ENCODE peak calls at places on chromosomes 12 and 14, in five cellular contexts. H, U, K, N and Q are unnamed samples.
A peak's percentile ranks its signal among the peaks of the same experiment; 100 is the strongest.

GRCh38 chr12:70724444-70724843 is 87.2 kb upstream of the PTPRB start:
- DNase-seq in H (no peak), U (no peak), K (no peak), N (no peak), Q (no peak)

GRCh38 chr12:49635036-49635435 is 11.7 kb downstream of the PRPF40B start:
- DNase-seq in H (no peak), U (no peak), K (no peak), N (no peak), Q (no peak)

GRCh38 chr14:55191881-55192616 is 664 bp upstream of the DLGAP5 start:
- DNase-seq in H (no peak), U (no peak), K (no peak), N (no peak), Q (no peak)

GRCh38 chr12:116525418-116526001 is 33.7 kb upstream of the MAP1LC3B2 start:
- DNase-seq in H (peak; percentile 84), U (peak; percentile 80), K (no peak), N (peak; percentile 83), Q (peak; percentile 84)

GRCh38 chr14:96246535-96246839 is 9.5 kb upstream of the BDKRB1 start:
- DNase-seq in H (peak; percentile 93), U (no peak), K (no peak), N (peak; percentile 86), Q (no peak)

GRCh38 chr12:56991319-56991906 is 14.9 kb downstream of the ZBTB39 start:
- DNase-seq in H (no peak), U (no peak), K (no peak), N (no peak), Q (no peak)

GRCh38 chr12:108305520-108305919 is 33.6 kb downstream of the CMKLR1 start:
- DNase-seq in H (peak; percentile 63), U (peak; percentile 46), K (no peak), N (no peak), Q (peak; percentile 21)

GRCh38 chr12:69935651-69936100 is 110.6 kb downstream of the MYRFL start:
- DNase-seq in H (no peak), U (no peak), K (no peak), N (no peak), Q (no peak)

GRCh38 chr12:13192719-13193118 is 3.8 kb upstream of the EMP1 start:
- DNase-seq in H (no peak), U (no peak), K (no peak), N (no peak), Q (no peak)

GRCh38 chr12:19058235-19059021 is 71.1 kb upstream of the PLEKHA5 start:
- DNase-seq in H (no peak), U (no peak), K (no peak), N (no peak), Q (no peak)

GRCh38 chr12:12899530-12900380 is 8.4 kb downstream of the GPRC5A start:
- DNase-seq in H (peak; percentile 49), U (no peak), K (no peak), N (peak; percentile 91), Q (no peak)

GRCh38 chr14:103558071-103558882 is 4.2 kb downstream of the BAG5 start:
- DNase-seq in H (peak; percentile 19), U (no peak), K (no peak), N (no peak), Q (no peak)

GRCh38 chr12:64142382-64142781 is 79.7 kb downstream of the KICS2 start:
- DNase-seq in H (no peak), U (no peak), K (no peak), N (no peak), Q (no peak)

GRCh38 chr12:108989381-108989780 is 31.5 kb downstream of the SVOP start:
- DNase-seq in H (no peak), U (no peak), K (no peak), N (no peak), Q (no peak)

GRCh38 chr14:79437951-79438350 is 773.4 kb downstream of the DIO2 start:
- DNase-seq in H (no peak), U (no peak), K (no peak), N (no peak), Q (no peak)

GRCh38 chr14:74634964-74635363 is 22.9 kb upstream of the LTBP2 start:
- DNase-seq in H (no peak), U (no peak), K (no peak), N (no peak), Q (no peak)

GRCh38 chr12:104426926-104427546 is 29.7 kb upstream of the CHST11 start:
- DNase-seq in H (no peak), U (no peak), K (no peak), N (peak; percentile 76), Q (no peak)

GRCh38 chr14:99579077-99579836 is 24.8 kb downstream of the CCDC85C start:
- DNase-seq in H (no peak), U (peak; percentile 92), K (no peak), N (peak; percentile 61), Q (peak; percentile 94)

GRCh38 chr12:66137937-66138336 is 7.4 kb upstream of the LLPH start:
- DNase-seq in H (no peak), U (no peak), K (no peak), N (no peak), Q (no peak)

GRCh38 chr12:22409071-22409951 is 74.8 kb upstream of the ST8SIA1 start:
- DNase-seq in H (no peak), U (no peak), K (no peak), N (no peak), Q (no peak)

GRCh38 chr14:102739190-102739469 is 38.1 kb upstream of the TRAF3 start:
- DNase-seq in H (no peak), U (no peak), K (no peak), N (no peak), Q (no peak)

GRCh38 chr12:48423200-48423599 is 49.2 kb upstream of the ANP32D start:
- DNase-seq in H (no peak), U (no peak), K (no peak), N (no peak), Q (no peak)

GRCh38 chr14:24971255-24971654 is 78.7 kb downstream of the STXBP6 start:
- DNase-seq in H (no peak), U (no peak), K (no peak), N (no peak), Q (no peak)

DNA sequence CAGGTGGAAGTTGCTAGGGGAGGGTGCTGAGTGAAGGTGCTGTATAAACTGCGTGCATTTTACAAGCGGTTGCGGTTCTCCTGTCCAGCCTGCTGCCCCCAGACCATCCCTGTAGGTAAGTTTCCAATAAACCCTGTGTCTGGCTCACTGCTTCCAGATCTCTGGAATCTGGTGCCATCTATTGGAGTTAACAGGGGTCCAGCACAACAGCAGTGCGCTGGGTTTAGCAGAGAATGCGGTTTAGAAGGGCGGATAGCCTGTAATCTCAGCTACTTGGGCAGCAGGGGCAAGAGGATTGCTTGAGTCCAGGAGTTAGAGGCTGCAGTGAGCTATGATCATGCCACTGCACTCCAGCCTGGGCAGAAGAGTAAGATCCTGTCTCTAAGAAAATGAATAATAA is 4.9 kb downstream of the AACS start:
- DNase-seq in H (no peak), U (no peak), K (no peak), N (no peak), Q (no peak)
- TF ChIP-seq CTCF in H (no peak), U (no peak), K (no peak), N (no peak), Q (no peak)

GRCh38 chr12:38159591-38160317 is 156.8 kb upstream of the ALG10B start:
- DNase-seq in H (no peak), U (no peak), K (no peak), N (no peak), Q (no peak)
- TF ChIP-seq CTCF in H (no peak), U (no peak), K (no peak), N (no peak), Q (no peak)

DNA sequence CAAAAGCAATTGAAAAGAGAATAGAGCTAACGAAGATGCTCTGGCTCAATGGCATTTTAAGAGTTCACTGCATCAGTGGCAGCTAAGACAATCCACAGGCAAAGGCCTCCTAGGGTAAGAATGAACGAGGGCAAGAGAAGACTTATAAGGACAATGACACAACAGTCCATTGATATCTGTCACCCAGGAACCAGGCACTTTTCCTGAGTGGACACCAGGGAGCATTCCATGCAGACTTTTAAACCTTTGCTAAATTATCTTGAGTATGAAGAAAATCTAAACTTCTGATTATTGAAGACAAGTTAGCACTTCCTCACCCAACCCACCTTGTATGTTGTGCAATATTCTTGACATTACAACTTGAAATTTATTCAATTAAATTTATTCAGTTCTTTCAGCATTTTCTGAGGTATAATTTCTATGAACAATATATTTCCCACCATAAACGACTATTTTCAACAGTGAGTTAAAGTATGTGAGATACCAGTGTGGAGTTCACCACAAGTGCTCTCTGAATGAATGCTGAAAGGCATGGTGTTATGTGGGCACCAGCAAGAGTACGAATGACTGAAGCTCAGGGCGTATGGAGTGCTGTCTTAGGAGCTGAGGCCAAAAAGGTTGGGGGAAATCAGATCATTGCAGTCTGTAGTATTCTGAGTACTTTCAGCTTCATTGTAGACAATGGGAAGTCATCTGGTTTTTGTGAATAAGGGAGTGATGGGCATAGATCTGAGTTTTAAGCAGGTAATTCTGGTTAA is 124.3 kb upstream of the LMNTD1 start:
- DNase-seq in H (no peak), U (no peak), K (no peak), N (no peak), Q (no peak)
- TF ChIP-seq CTCF in H (no peak), U (no peak), K (no peak), N (peak; percentile 50), Q (no peak)

DNA sequence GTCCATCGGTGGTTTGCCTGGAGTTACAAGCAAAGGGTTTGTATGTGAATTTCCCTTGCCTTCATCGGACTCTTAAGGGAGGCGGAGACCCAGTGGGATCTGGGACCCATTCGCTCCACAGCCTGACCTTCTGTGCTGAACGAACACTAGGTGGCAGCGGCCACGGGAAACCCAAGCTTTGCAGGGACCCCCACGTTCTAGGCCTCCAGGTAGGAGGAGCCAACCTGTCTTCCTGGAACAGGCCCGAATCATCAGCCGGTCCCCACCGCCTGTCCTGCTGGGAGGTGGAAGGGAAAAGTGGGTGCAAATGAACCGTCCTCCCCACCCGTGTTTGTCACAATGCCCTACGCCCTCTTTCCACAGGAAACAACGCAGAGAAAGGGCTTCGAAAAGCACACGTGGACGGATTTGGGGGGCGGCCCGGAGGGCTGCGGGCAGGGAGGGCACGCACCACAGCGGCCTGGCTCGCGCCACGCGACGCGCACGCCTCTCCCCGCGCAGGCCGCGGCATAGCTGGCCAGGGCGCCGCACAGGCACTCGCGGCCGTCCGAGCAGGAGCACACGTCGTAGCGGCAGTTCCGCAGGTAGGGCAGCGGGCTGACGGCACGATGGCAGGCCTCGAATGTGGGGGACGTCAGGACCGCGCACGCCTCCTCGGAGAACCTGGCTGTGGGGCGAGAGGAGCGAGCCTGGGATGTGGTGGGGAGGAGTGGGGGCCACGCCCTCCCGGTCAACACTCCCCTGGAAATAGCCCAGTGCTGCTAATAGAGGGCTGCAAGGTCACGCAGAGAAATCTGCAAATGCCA is 67.9 kb downstream of the VWF start:
- DNase-seq in H (no peak), U (no peak), K (no peak), N (no peak), Q (no peak)
- TF ChIP-seq CTCF in H (no peak), U (no peak), K (no peak), N (peak; percentile 45), Q (no peak)

DNA sequence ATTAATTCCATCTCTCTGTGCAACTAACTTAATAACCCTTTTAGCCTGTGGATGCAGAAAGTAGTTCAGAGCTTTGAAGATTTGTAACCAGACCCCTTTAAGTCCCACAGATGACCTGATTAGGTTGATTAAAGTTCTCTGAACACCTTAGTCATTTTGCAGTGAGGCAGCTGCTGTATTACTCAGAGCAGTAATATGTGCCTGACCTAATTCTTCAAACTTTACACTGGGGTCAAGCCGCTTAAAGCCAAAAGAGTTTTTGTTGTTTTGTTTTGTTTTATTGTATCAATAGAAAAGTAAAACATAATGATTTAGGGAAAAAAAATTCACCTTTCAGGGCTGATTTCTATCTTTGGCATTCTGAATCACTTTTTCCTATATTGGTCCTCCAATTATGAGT is 78.6 kb upstream of the PLEKHG7 start:
- DNase-seq in H (peak; percentile 69), U (no peak), K (no peak), N (peak; percentile 63), Q (no peak)
- TF ChIP-seq CTCF in H (no peak), U (no peak), K (no peak), N (no peak), Q (no peak)